ENCODE peak calls at places on chromosomes 12 and 14, in seven cellular contexts. One of them, this sample, is unnamed.

GRCh38 chr14:104093366-104094055 is 8.0 kb downstream of the ASPG start:
- DNase-seq in naive thymus-derived CD8-positive, alpha-beta T cell: no peak
- DNase-seq in EL: no peak
- DNase-seq in NCI-H345: no peak
- DNase-seq in sigmoid colon: no peak
- DNase-seq in DMS 273 treated with DMSO at 0.1 percent for 48 hours: no peak
- DNase-seq in uterus: no peak
- DNase-seq in this sample: peak; percentile 87

GRCh38 chr12:31647106-31647505 is 12.4 kb upstream of the ETFBKMT start:
- DNase-seq in EL: peak; percentile 48
- DNase-seq in uterus: no peak
- DNase-seq in naive thymus-derived CD8-positive, alpha-beta T cell: no peak
- DNase-seq in NCI-H345: no peak
- DNase-seq in DMS 273 treated with DMSO at 0.1 percent for 48 hours: no peak
- DNase-seq in sigmoid colon: no peak
- DNase-seq in this sample: peak; percentile 61

GRCh38 chr12:8038659-8039114 is 6.2 kb downstream of the FOXJ2 start:
- DNase-seq in EL: peak; percentile 55
- DNase-seq in DMS 273 treated with DMSO at 0.1 percent for 48 hours: peak; percentile 39
- DNase-seq in sigmoid colon: peak; percentile 87
- DNase-seq in NCI-H345: peak; percentile 96
- DNase-seq in uterus: no peak
- DNase-seq in naive thymus-derived CD8-positive, alpha-beta T cell: no peak
- DNase-seq in this sample: peak; percentile 93

GRCh38 chr14:91144425-91145145 is 30.7 kb downstream of the DGLUCY start:
- DNase-seq in naive thymus-derived CD8-positive, alpha-beta T cell: no peak
- DNase-seq in sigmoid colon: no peak
- DNase-seq in uterus: no peak
- DNase-seq in DMS 273 treated with DMSO at 0.1 percent for 48 hours: no peak
- DNase-seq in NCI-H345: no peak
- DNase-seq in EL: peak; percentile 59
- DNase-seq in this sample: peak; percentile 86

GRCh38 chr12:90076851-90077319 is 368.2 kb upstream of the ATP2B1 start:
- DNase-seq in NCI-H345: no peak
- DNase-seq in DMS 273 treated with DMSO at 0.1 percent for 48 hours: no peak
- DNase-seq in sigmoid colon: no peak
- DNase-seq in EL: no peak
- DNase-seq in uterus: no peak
- DNase-seq in naive thymus-derived CD8-positive, alpha-beta T cell: peak; percentile 5
- DNase-seq in this sample: no peak

GRCh38 chr14:84162658-84163057 is 1367.3 kb upstream of the FLRT2 start:
- DNase-seq in naive thymus-derived CD8-positive, alpha-beta T cell: no peak
- DNase-seq in uterus: no peak
- DNase-seq in DMS 273 treated with DMSO at 0.1 percent for 48 hours: no peak
- DNase-seq in NCI-H345: no peak
- DNase-seq in sigmoid colon: no peak
- DNase-seq in EL: no peak
- DNase-seq in this sample: no peak

GRCh38 chr14:91300957-91301356 is 56.5 kb upstream of the GPR68 start:
- DNase-seq in NCI-H345: no peak
- DNase-seq in naive thymus-derived CD8-positive, alpha-beta T cell: no peak
- DNase-seq in uterus: no peak
- DNase-seq in sigmoid colon: no peak
- DNase-seq in EL: no peak
- DNase-seq in DMS 273 treated with DMSO at 0.1 percent for 48 hours: no peak
- DNase-seq in this sample: peak; percentile 68

GRCh38 chr12:58554522-58555157 is 365.7 kb downstream of the LRIG3 start:
- DNase-seq in EL: no peak
- DNase-seq in uterus: no peak
- DNase-seq in NCI-H345: no peak
- DNase-seq in DMS 273 treated with DMSO at 0.1 percent for 48 hours: no peak
- DNase-seq in sigmoid colon: no peak
- DNase-seq in naive thymus-derived CD8-positive, alpha-beta T cell: no peak
- DNase-seq in this sample: peak; percentile 50